ENCODE peak calls at places on chromosome 6, in ten cellular contexts. V, Y, D, Q, S, M, B, G, C and W are unnamed samples.

GRCh38 chr6:27577922-27578321 is 105.0 kb upstream of the ZNF184 start:
- DNase-seq in B (no peak), S (no peak), M (no peak), Q (no peak), D (no peak), C (no peak), G (no peak), Y (no peak), V (no peak), W (no peak)

GRCh38 chr6:148508401-148509151 is 165.9 kb downstream of the SASH1 start:
- DNase-seq in Q (no peak), M (no peak), S (no peak), G (no peak), Y (peak; percentile 60), D (no peak), B (peak; percentile 79), V (no peak), C (no peak), W (peak; percentile 75)

GRCh38 chr6:81565071-81565470 is 187.4 kb downstream of the TENT5A start:
- DNase-seq in S (no peak), Q (no peak), B (peak; percentile 58), Y (peak; percentile 38), V (no peak), D (no peak), M (no peak), C (no peak), G (no peak), W (no peak)

GRCh38 chr6:21915707-21916399 is 322.3 kb downstream of the SOX4 start:
- DNase-seq in V (no peak), G (no peak), Y (peak; percentile 30), D (peak; percentile 6), S (no peak), C (no peak), M (no peak), Q (peak; percentile 31), B (peak; percentile 66), W (peak; percentile 60)

GRCh38 chr6:38262041-38262440 is 377.7 kb downstream of the BTBD9 start:
- DNase-seq in C (no peak), B (peak; percentile 89), Y (peak; percentile 78), G (no peak), D (peak; percentile 43), Q (no peak), M (no peak), V (no peak), S (no peak), W (peak; percentile 72)

GRCh38 chr6:86477510-86478166 is 459.7 kb upstream of the HTR1E start:
- DNase-seq in M (no peak), C (no peak), V (no peak), D (no peak), S (peak; percentile 43), Y (no peak), G (no peak), B (no peak), Q (no peak), W (peak; percentile 86)

GRCh38 chr6:44176130-44176934 is 17.7 kb downstream of the CAPN11 start:
- DNase-seq in C (no peak), Q (no peak), G (no peak), S (no peak), B (no peak), M (no peak), V (no peak), D (no peak), Y (no peak), W (no peak)

GRCh38 chr6:166317261-166318212 is 9.3 kb upstream of the PRR18 start:
- DNase-seq in G (no peak), C (no peak), Y (no peak), M (no peak), S (no peak), V (no peak), B (no peak), D (no peak), Q (no peak), W (no peak)

GRCh38 chr6:13367396-13367795 is 39.1 kb upstream of the TBC1D7 start:
- DNase-seq in C (no peak), M (no peak), Q (no peak), D (no peak), S (no peak), B (no peak), G (no peak), V (no peak), Y (no peak), W (peak; percentile 83)

GRCh38 chr6:160418370-160418769 is 70.2 kb downstream of the SLC22A3 start:
- DNase-seq in Y (no peak), Q (no peak), B (no peak), M (no peak), G (no peak), C (no peak), D (no peak), S (no peak), V (no peak), W (no peak)

GRCh38 chr6:38171997-38172738 is 352.6 kb downstream of the ZFAND3 start:
- DNase-seq in Q (no peak), B (no peak), S (no peak), G (no peak), Y (no peak), V (no peak), M (no peak), D (no peak), C (no peak), W (no peak)

GRCh38 chr6:31378721-31379103 is 21.7 kb upstream of the HLA-B start:
- DNase-seq in D (no peak), V (no peak), M (no peak), Y (no peak), C (no peak), G (no peak), S (no peak), B (no peak), Q (no peak), W (no peak)

GRCh38 chr6:88165087-88165876 is 865 bp downstream of the CNR1 start:
- DNase-seq in D (no peak), Y (no peak), M (no peak), S (no peak), Q (no peak), C (no peak), V (peak; percentile 66), B (no peak), G (no peak), W (no peak)

GRCh38 chr6:117156701-117157100 is 108.7 kb upstream of the VGLL2 start:
- DNase-seq in V (no peak), D (no peak), G (no peak), Q (no peak), M (no peak), Y (no peak), S (no peak), C (no peak), B (no peak), W (peak; percentile 48)

GRCh38 chr6:33691456-33692077 is 19.9 kb downstream of the UQCC2 start:
- DNase-seq in G (no peak), S (no peak), B (no peak), M (no peak), V (no peak), Q (no peak), Y (no peak), D (no peak), C (no peak), W (no peak)

GRCh38 chr6:13624871-13625288 is 9.7 kb downstream of the NOL7 start:
- DNase-seq in V (no peak), B (peak; percentile 39), C (no peak), G (no peak), M (peak; percentile 6), D (peak; percentile 29), S (no peak), Q (peak; percentile 76), Y (peak; percentile 45), W (peak; percentile 60)

GRCh38 chr6:128570439-128571063 is 50.2 kb upstream of the PTPRK start:
- DNase-seq in S (no peak), Q (peak; percentile 57), B (peak; percentile 42), Y (no peak), M (no peak), V (no peak), D (no peak), G (no peak), C (no peak), W (peak; percentile 28)

GRCh38 chr6:225121-225721 is 67.1 kb upstream of the DUSP22 start:
- DNase-seq in G (no peak), B (no peak), V (no peak), Y (no peak), C (no peak), S (no peak), Q (no peak), D (no peak), M (peak; percentile 21), W (no peak)

GRCh38 chr6:35165630-35166071 is 24.5 kb upstream of the TCP11 start:
- DNase-seq in D (no peak), C (no peak), B (no peak), Q (no peak), G (no peak), V (peak; percentile 27), Y (no peak), M (no peak), S (no peak), W (no peak)

GRCh38 chr6:29641430-29642213 is 8.6 kb upstream of the GABBR1 start:
- DNase-seq in G (no peak), Y (no peak), C (no peak), D (no peak), V (no peak), Q (peak; percentile 66), B (no peak), S (no peak), M (no peak), W (no peak)

GRCh38 chr6:110628330-110628729 is 151.9 kb upstream of the SLC22A16 start:
- DNase-seq in B (peak; percentile 70), Y (peak; percentile 55), S (no peak), V (no peak), M (no peak), D (peak; percentile 58), Q (no peak), C (no peak), G (no peak), W (no peak)

GRCh38 chr6:25613415-25613814 is 38.6 kb upstream of the SCGN start:
- DNase-seq in V (no peak), M (no peak), D (no peak), S (no peak), G (no peak), B (no peak), Q (no peak), Y (no peak), C (no peak), W (no peak)

GRCh38 chr6:72856801-72857200 is 234.9 kb downstream of the KCNQ5 start:
- DNase-seq in G (no peak), Q (peak; percentile 13), V (no peak), Y (no peak), M (no peak), S (no peak), C (no peak), B (no peak), D (no peak), W (no peak)

GRCh38 chr6:143328885-143329284 is 121.6 kb downstream of the ADAT2 start:
- DNase-seq in B (peak; percentile 43), G (no peak), Q (no peak), Y (no peak), S (no peak), V (no peak), D (no peak), C (no peak), M (no peak), W (no peak)

GRCh38 chr6:93337772-93338394 is 81.5 kb downstream of the EPHA7 start:
- DNase-seq in B (no peak), V (no peak), C (no peak), D (no peak), M (no peak), G (no peak), Y (no peak), S (no peak), Q (no peak), W (no peak)

GRCh38 chr6:157596461-157596860 is 215.5 kb downstream of the ZDHHC14 start:
- DNase-seq in C (no peak), S (no peak), Q (no peak), B (no peak), M (no peak), D (no peak), Y (no peak), V (no peak), G (no peak), W (no peak)

GRCh38 chr6:43707269-43707668 is 19.7 kb upstream of the MRPS18A start:
- DNase-seq in M (no peak), Q (no peak), C (no peak), V (no peak), B (no peak), G (no peak), D (no peak), Y (no peak), S (no peak), W (no peak)

GRCh38 chr6:83853178-83853967 is at the start of gene RIPPLY2:
- DNase-seq in C (peak; percentile 77), Q (no peak), Y (no peak), B (peak; percentile 39), S (peak; percentile 79), M (no peak), V (peak; percentile 77), D (peak; percentile 5), G (peak; percentile 15), W (peak; percentile 76)